ENCODE peak calls at places on chromosomes 2 and 18, in eight cellular contexts. G is NCI-H1105; U is brain microvascular endothelial cell; Z is activated T-cell treated with anti-CD3 and anti-CD28 coated beads, Interleukin-2, amount 50 U/mL, for 4 hours; O is GM18507; N is right atrium auricular region; Y is epithelial cell of proximal tubule; W is endothelial cell. I is an unnamed sample.
A peak's percentile ranks its signal among the peaks of the same experiment; 100 is the strongest.

GRCh38 chr2:75640621-75641121 is 5.9 kb upstream of the MRPL19 start:
- DNase-seq in Y (peak; percentile 30), G (peak; percentile 38), N (no peak), O (peak; percentile 14), Z (peak; percentile 48), W (peak; percentile 68), U (peak; percentile 61), I (peak; percentile 17)

GRCh38 chr2:74690571-74690970 is 36.5 kb downstream of the SEMA4F start:
- DNase-seq in Z (no peak), G (peak; percentile 15), U (peak; percentile 52), N (no peak), Y (peak; percentile 33), O (peak; percentile 37), W (peak; percentile 57), I (peak; percentile 54)

GRCh38 chr2:197647961-197648690 is 27.3 kb downstream of the RFTN2 start:
- DNase-seq in Y (no peak), Z (no peak), N (no peak), U (no peak), O (no peak), G (no peak), W (no peak), I (no peak)

GRCh38 chr2:29753676-29754444 is 167.5 kb downstream of the ALK start:
- DNase-seq in O (no peak), N (no peak), W (no peak), Z (no peak), U (peak; percentile 70), Y (no peak), G (no peak), I (no peak)

GRCh38 chr2:6107290-6107689 is 415.1 kb downstream of the SOX11 start:
- DNase-seq in W (no peak), O (no peak), U (no peak), G (no peak), Z (no peak), Y (no peak), N (no peak), I (no peak)

GRCh38 chr2:119307419-119308140 is 59.1 kb downstream of the C2orf76 start:
- DNase-seq in Z (no peak), W (no peak), G (no peak), N (no peak), O (no peak), Y (no peak), U (no peak), I (no peak)

GRCh38 chr2:37645363-37645762 is 26.1 kb downstream of the CDC42EP3 start:
- DNase-seq in U (no peak), Y (no peak), N (no peak), G (no peak), Z (no peak), W (no peak), O (no peak), I (no peak)

GRCh38 chr18:37341473-37342086 is 224.0 kb downstream of the CELF4 start:
- DNase-seq in W (no peak), G (no peak), N (no peak), O (no peak), Z (no peak), U (no peak), Y (no peak), I (no peak)

GRCh38 chr2:231918501-231919330 is 7.5 kb downstream of the NPPC start:
- DNase-seq in O (no peak), W (no peak), N (no peak), Y (no peak), U (no peak), Z (no peak), G (no peak), I (no peak)

GRCh38 chr18:62325806-62326645 is 916 bp downstream of the TNFRSF11A start:
- DNase-seq in G (peak; percentile 32), N (no peak), Z (peak; percentile 10), Y (no peak), U (no peak), W (no peak), O (no peak), I (peak; percentile 54)

GRCh38 chr2:67039701-67040100 is 357.4 kb upstream of the ETAA1 start:
- DNase-seq in W (no peak), U (no peak), O (no peak), Z (no peak), G (no peak), Y (no peak), N (no peak), I (no peak)

GRCh38 chr18:9708057-9708881 is at the start of gene RAB31:
- DNase-seq in U (peak; percentile 54), N (peak; percentile 77), Z (no peak), Y (no peak), G (no peak), O (peak; percentile 38), W (peak; percentile 62), I (no peak)

GRCh38 chr2:64504774-64505720 is 19.1 kb upstream of the AFTPH start:
- DNase-seq in N (no peak), O (no peak), Y (no peak), W (no peak), Z (no peak), U (no peak), G (no peak), I (no peak)

GRCh38 chr2:88209526-88210131 is 39.5 kb downstream of the THNSL2 start:
- DNase-seq in N (no peak), U (no peak), G (no peak), Y (no peak), O (no peak), Z (no peak), W (no peak), I (no peak)

GRCh38 chr2:190137561-190137960 is 75.0 kb upstream of the MSTN start:
- DNase-seq in G (no peak), N (no peak), O (no peak), Z (no peak), W (no peak), Y (no peak), U (peak; percentile 22), I (no peak)

GRCh38 chr18:68507781-68508180 is 207.1 kb downstream of the TMX3 start:
- DNase-seq in Z (no peak), N (no peak), W (no peak), U (no peak), Y (no peak), O (no peak), G (no peak), I (no peak)

GRCh38 chr2:174606336-174606735 is 8.7 kb upstream of the WIPF1 start:
- DNase-seq in O (no peak), Z (peak; percentile 34), U (peak; percentile 80), Y (no peak), W (no peak), G (no peak), N (no peak), I (no peak)

GRCh38 chr2:120343433-120344105 is 2.4 kb upstream of the INHBB start:
- DNase-seq in W (peak; percentile 91), U (peak; percentile 53), N (peak; percentile 87), Z (peak; percentile 41), Y (no peak), O (peak; percentile 25), G (peak; percentile 73), I (peak; percentile 73)

GRCh38 chr2:183541766-183542165 is 417.5 kb downstream of the NUP35 start:
- DNase-seq in U (peak; percentile 53), W (no peak), Y (peak; percentile 18), G (no peak), Z (no peak), N (no peak), O (no peak), I (no peak)

GRCh38 chr2:31170071-31170698 is 31.9 kb upstream of the GALNT14 start:
- DNase-seq in W (peak; percentile 64), U (peak; percentile 51), N (peak; percentile 64), Y (peak; percentile 15), G (peak; percentile 33), O (peak; percentile 40), Z (peak; percentile 17), I (peak; percentile 47)

GRCh38 chr2:86831537-86831936 is 30.1 kb downstream of the CD8B start:
- DNase-seq in G (no peak), O (no peak), W (no peak), Y (no peak), Z (no peak), N (no peak), U (no peak), I (no peak)

GRCh38 chr2:43169987-43170732 is 56.2 kb downstream of the ZFP36L2 start:
- DNase-seq in U (no peak), Z (peak; percentile 62), W (peak; percentile 38), O (no peak), G (no peak), N (no peak), Y (no peak), I (no peak)

GRCh38 chr2:17179145-17179808 is 339.0 kb downstream of the RAD51AP2 start:
- DNase-seq in U (no peak), N (no peak), O (no peak), G (no peak), Y (no peak), W (no peak), Z (no peak), I (no peak)

GRCh38 chr2:225052703-225053102 is 10.4 kb upstream of the DOCK10 start:
- DNase-seq in U (no peak), Y (no peak), Z (no peak), O (no peak), N (no peak), G (no peak), W (no peak), I (no peak)

GRCh38 chr2:240646061-240646899 is 21.0 kb downstream of the GPR35 start:
- DNase-seq in G (no peak), Y (no peak), Z (no peak), U (no peak), O (no peak), N (peak; percentile 54), W (no peak), I (no peak)

GRCh38 chr2:31274700-31275075 is 40.7 kb downstream of the EHD3 start:
- DNase-seq in N (no peak), O (no peak), G (no peak), Z (no peak), U (no peak), Y (no peak), W (no peak), I (no peak)

GRCh38 chr2:177796011-177796410 is 276.6 kb downstream of the PDE11A start:
- DNase-seq in W (no peak), Y (no peak), G (no peak), N (no peak), U (no peak), Z (no peak), O (no peak), I (no peak)

GRCh38 chr2:19687260-19687659 is 214.5 kb downstream of the TTC32 start:
- DNase-seq in Y (no peak), U (no peak), N (no peak), W (no peak), O (no peak), G (no peak), Z (no peak), I (no peak)

GRCh38 chr2:2567776-2568175 is 236.7 kb upstream of the MYT1L start:
- DNase-seq in U (no peak), O (no peak), Z (no peak), Y (no peak), W (no peak), N (no peak), G (no peak), I (no peak)

GRCh38 chr2:139946690-139947089 is 1166.5 kb upstream of the NXPH2 start:
- DNase-seq in G (no peak), U (no peak), O (no peak), Y (no peak), Z (no peak), W (no peak), N (no peak), I (no peak)

GRCh38 chr2:186098821-186099220 is 360.2 kb downstream of the FSIP2 start:
- DNase-seq in W (no peak), G (no peak), Y (no peak), O (no peak), U (peak; percentile 37), Z (no peak), N (no peak), I (no peak)

GRCh38 chr18:10681581-10682367 is 155.9 kb downstream of the NAPG start:
- DNase-seq in Z (no peak), Y (no peak), N (no peak), G (no peak), W (no peak), U (peak; percentile 73), O (no peak), I (no peak)

GRCh38 chr2:43387092-43388062 is 161.0 kb upstream of the ZFP36L2 start:
- DNase-seq in N (no peak), G (no peak), U (peak; percentile 31), Y (no peak), W (no peak), Z (no peak), O (no peak), I (peak; percentile 33)

GRCh38 chr2:195656131-195656858 is 731 bp upstream of the SLC39A10 start:
- DNase-seq in W (no peak), Y (peak; percentile 84), N (no peak), U (no peak), O (no peak), Z (no peak), G (no peak), I (no peak)